ENCODE peak calls at places on chromosomes 13 and 19, in seven cellular contexts. One of them, this sample, is unnamed.

GRCh38 chr13:32585625-32586021 is 629 bp upstream of the PDS5B start:
- DNase-seq in neuronal stem cell: peak; percentile 26
- DNase-seq in mesendoderm: peak; percentile 71
- DNase-seq in H9: peak; percentile 36
- DNase-seq in mesenchymal stem cell: no peak
- DNase-seq in H1: no peak
- DNase-seq in trophoblast cell: no peak
- DNase-seq in this sample: no peak

GRCh38 chr19:39178296-39179006 is 18.3 kb upstream of the NCCRP1 start:
- DNase-seq in neuronal stem cell: no peak
- DNase-seq in mesendoderm: no peak
- DNase-seq in H9: no peak
- DNase-seq in mesenchymal stem cell: no peak
- DNase-seq in H1: no peak
- DNase-seq in trophoblast cell: no peak
- DNase-seq in this sample: no peak

GRCh38 chr19:15644816-15645215 is 4.1 kb downstream of the CYP4F3 start:
- DNase-seq in neuronal stem cell: no peak
- DNase-seq in mesendoderm: no peak
- DNase-seq in H9: no peak
- DNase-seq in mesenchymal stem cell: no peak
- DNase-seq in H1: no peak
- DNase-seq in trophoblast cell: no peak
- DNase-seq in this sample: no peak

GRCh38 chr13:112657850-112658445 is 31.9 kb upstream of the ATP11A start:
- DNase-seq in neuronal stem cell: no peak
- DNase-seq in mesendoderm: peak; percentile 83
- DNase-seq in H9: peak; percentile 33
- DNase-seq in mesenchymal stem cell: peak; percentile 70
- DNase-seq in H1: no peak
- DNase-seq in trophoblast cell: peak; percentile 96
- DNase-seq in this sample: peak; percentile 81

GRCh38 chr19:12996542-12997094 is 1.3 kb downstream of the NFIX start:
- DNase-seq in neuronal stem cell: no peak
- DNase-seq in mesendoderm: peak; percentile 33
- DNase-seq in H9: peak; percentile 59
- DNase-seq in mesenchymal stem cell: no peak
- DNase-seq in H1: no peak
- DNase-seq in trophoblast cell: peak; percentile 10
- DNase-seq in this sample: peak; percentile 22

GRCh38 chr13:40401911-40402776 is 264.3 kb downstream of the FOXO1 start:
- DNase-seq in neuronal stem cell: no peak
- DNase-seq in mesendoderm: peak; percentile 48
- DNase-seq in H9: no peak
- DNase-seq in mesenchymal stem cell: peak; percentile 96
- DNase-seq in H1: no peak
- DNase-seq in trophoblast cell: peak; percentile 87
- DNase-seq in this sample: peak; percentile 92

GRCh38 chr13:27822258-27822872 is 30.1 kb downstream of the GSX1 start:
- DNase-seq in neuronal stem cell: no peak
- DNase-seq in mesendoderm: no peak
- DNase-seq in H9: no peak
- DNase-seq in mesenchymal stem cell: peak; percentile 11
- DNase-seq in H1: no peak
- DNase-seq in trophoblast cell: peak; percentile 13
- DNase-seq in this sample: no peak

GRCh38 chr19:19866599-19867248 is 1.0 kb downstream of the ZNF253 start:
- DNase-seq in neuronal stem cell: peak; percentile 57
- DNase-seq in mesendoderm: peak; percentile 95
- DNase-seq in H9: peak; percentile 86
- DNase-seq in mesenchymal stem cell: peak; percentile 18
- DNase-seq in H1: peak; percentile 53
- DNase-seq in trophoblast cell: peak; percentile 41
- DNase-seq in this sample: no peak

GRCh38 chr13:113140677-113141590 is 17.5 kb upstream of the PROZ start:
- DNase-seq in neuronal stem cell: no peak
- DNase-seq in mesendoderm: no peak
- DNase-seq in H9: peak; percentile 26
- DNase-seq in mesenchymal stem cell: no peak
- DNase-seq in H1: no peak
- DNase-seq in trophoblast cell: no peak
- DNase-seq in this sample: no peak

GRCh38 chr19:29533578-29534544 is 8.1 kb downstream of the VSTM2B start:
- DNase-seq in neuronal stem cell: no peak
- DNase-seq in mesendoderm: no peak
- DNase-seq in H9: peak; percentile 15
- DNase-seq in mesenchymal stem cell: no peak
- DNase-seq in H1: no peak
- DNase-seq in trophoblast cell: no peak
- DNase-seq in this sample: no peak

GRCh38 chr13:25462301-25463125 is 90.7 kb downstream of the ATP8A2 start:
- DNase-seq in neuronal stem cell: no peak
- DNase-seq in mesendoderm: peak; percentile 14
- DNase-seq in H9: no peak
- DNase-seq in mesenchymal stem cell: no peak
- DNase-seq in H1: no peak
- DNase-seq in trophoblast cell: peak; percentile 59
- DNase-seq in this sample: no peak

GRCh38 chr19:29587518-29587986 is 18.5 kb upstream of the POP4 start:
- DNase-seq in neuronal stem cell: no peak
- DNase-seq in mesendoderm: no peak
- DNase-seq in H9: no peak
- DNase-seq in mesenchymal stem cell: peak; percentile 11
- DNase-seq in H1: no peak
- DNase-seq in trophoblast cell: no peak
- DNase-seq in this sample: peak; percentile 38

GRCh38 chr19:51742736-51743288 is 8.9 kb downstream of the FPR1 start:
- DNase-seq in neuronal stem cell: no peak
- DNase-seq in mesendoderm: no peak
- DNase-seq in H9: no peak
- DNase-seq in mesenchymal stem cell: no peak
- DNase-seq in H1: no peak
- DNase-seq in trophoblast cell: peak; percentile 31
- DNase-seq in this sample: no peak

GRCh38 chr13:49042476-49042875 is 66.8 kb downstream of the FNDC3A start:
- DNase-seq in neuronal stem cell: no peak
- DNase-seq in mesendoderm: no peak
- DNase-seq in H9: no peak
- DNase-seq in mesenchymal stem cell: no peak
- DNase-seq in H1: no peak
- DNase-seq in trophoblast cell: no peak
- DNase-seq in this sample: peak; percentile 58

GRCh38 chr19:49896863-49897621 is at the start of gene IL4I1:
- DNase-seq in neuronal stem cell: no peak
- DNase-seq in mesendoderm: no peak
- DNase-seq in H9: no peak
- DNase-seq in mesenchymal stem cell: peak; percentile 42
- DNase-seq in H1: no peak
- DNase-seq in trophoblast cell: peak; percentile 25
- DNase-seq in this sample: peak; percentile 42

GRCh38 chr13:23460309-23460708 is 26.8 kb upstream of the SACS start:
- DNase-seq in neuronal stem cell: no peak
- DNase-seq in mesendoderm: no peak
- DNase-seq in H9: no peak
- DNase-seq in mesenchymal stem cell: no peak
- DNase-seq in H1: no peak
- DNase-seq in trophoblast cell: no peak
- DNase-seq in this sample: no peak

GRCh38 chr13:23461544-23461943 is 28.0 kb upstream of the SACS start:
- DNase-seq in neuronal stem cell: no peak
- DNase-seq in mesendoderm: no peak
- DNase-seq in H9: no peak
- DNase-seq in mesenchymal stem cell: no peak
- DNase-seq in H1: no peak
- DNase-seq in trophoblast cell: no peak
- DNase-seq in this sample: no peak

GRCh38 chr13:23462815-23463559 is 29.5 kb upstream of the SACS start:
- DNase-seq in neuronal stem cell: no peak
- DNase-seq in mesendoderm: peak; percentile 74
- DNase-seq in H9: no peak
- DNase-seq in mesenchymal stem cell: no peak
- DNase-seq in H1: no peak
- DNase-seq in trophoblast cell: peak; percentile 78
- DNase-seq in this sample: peak; percentile 41

GRCh38 chr13:23458972-23459371 is 25.5 kb upstream of the SACS start:
- DNase-seq in neuronal stem cell: no peak
- DNase-seq in mesendoderm: no peak
- DNase-seq in H9: no peak
- DNase-seq in mesenchymal stem cell: no peak
- DNase-seq in H1: no peak
- DNase-seq in trophoblast cell: no peak
- DNase-seq in this sample: no peak

DNA sequence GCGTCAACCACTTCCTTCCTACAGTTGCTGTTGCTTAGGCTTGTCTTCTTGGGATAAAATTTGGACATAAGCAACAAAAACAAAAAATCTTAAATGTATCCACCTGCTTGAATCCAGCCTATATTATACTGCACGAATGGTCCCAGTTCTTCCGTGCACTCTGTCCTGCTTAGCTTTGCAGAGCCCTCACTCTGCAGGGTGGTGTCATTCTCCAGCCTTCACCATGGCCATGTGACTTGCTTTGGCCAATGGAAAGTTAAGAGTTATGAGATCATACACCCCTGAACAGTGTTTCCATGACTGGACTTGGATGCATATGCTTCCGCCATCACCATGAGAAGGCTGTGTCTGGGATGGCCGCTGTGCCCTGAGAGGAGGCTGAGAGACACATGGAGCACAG is 27.4 kb upstream of the SACS start:
- DNase-seq in neuronal stem cell: no peak
- DNase-seq in mesendoderm: no peak
- DNase-seq in H9: no peak
- DNase-seq in mesenchymal stem cell: no peak
- DNase-seq in H1: no peak
- DNase-seq in trophoblast cell: no peak
- DNase-seq in this sample: no peak
- H3K4me2 ChIP-seq in neuronal stem cell: no peak overlapping the region
- H3K4me2 ChIP-seq in mesendoderm: no peak overlapping the region
- H3K4me2 ChIP-seq in H9: no peak overlapping the region
- H3K4me2 ChIP-seq in mesenchymal stem cell: no peak overlapping the region
- H3K4me2 ChIP-seq in H1: no peak overlapping the region
- H3K4me2 ChIP-seq in trophoblast cell: no peak overlapping the region
- H3K4me2 ChIP-seq in this sample: no peak overlapping the region

GRCh38 chr13:53605306-53605705 is 576.7 kb downstream of the OLFM4 start:
- DNase-seq in neuronal stem cell: no peak
- DNase-seq in mesendoderm: no peak
- DNase-seq in H9: no peak
- DNase-seq in mesenchymal stem cell: no peak
- DNase-seq in H1: no peak
- DNase-seq in trophoblast cell: no peak
- DNase-seq in this sample: no peak
- H2BK5ac ChIP-seq in neuronal stem cell: no peak overlapping the region
- H2BK5ac ChIP-seq in mesendoderm: no peak overlapping the region
- H2BK5ac ChIP-seq in H9: no peak overlapping the region
- H2BK5ac ChIP-seq in mesenchymal stem cell: no peak overlapping the region
- H2BK5ac ChIP-seq in H1: no peak overlapping the region
- H2BK5ac ChIP-seq in trophoblast cell: no peak overlapping the region
- H2BK5ac ChIP-seq in this sample: no peak overlapping the region

GRCh38 chr19:17889609-17890214 is 18.0 kb downstream of the SLC5A5 start:
- DNase-seq in neuronal stem cell: peak; percentile 67
- DNase-seq in mesendoderm: peak; percentile 74
- DNase-seq in H9: peak; percentile 77
- DNase-seq in mesenchymal stem cell: peak; percentile 59
- DNase-seq in H1: no peak
- DNase-seq in trophoblast cell: peak; percentile 65
- DNase-seq in this sample: peak; percentile 37

GRCh38 chr19:17888260-17888659 is 16.5 kb downstream of the SLC5A5 start:
- DNase-seq in neuronal stem cell: no peak
- DNase-seq in mesendoderm: no peak
- DNase-seq in H9: no peak
- DNase-seq in mesenchymal stem cell: no peak
- DNase-seq in H1: no peak
- DNase-seq in trophoblast cell: no peak
- DNase-seq in this sample: no peak

GRCh38 chr19:17893766-17894165 is 22.0 kb downstream of the SLC5A5 start:
- DNase-seq in neuronal stem cell: no peak
- DNase-seq in mesendoderm: no peak
- DNase-seq in H9: no peak
- DNase-seq in mesenchymal stem cell: no peak
- DNase-seq in H1: no peak
- DNase-seq in trophoblast cell: no peak
- DNase-seq in this sample: no peak
- H3K4me2 ChIP-seq in neuronal stem cell: no peak overlapping the region
- H3K4me2 ChIP-seq in mesendoderm: no peak overlapping the region
- H3K4me2 ChIP-seq in H9: no peak overlapping the region
- H3K4me2 ChIP-seq in mesenchymal stem cell: no peak overlapping the region
- H3K4me2 ChIP-seq in H1: no peak overlapping the region
- H3K4me2 ChIP-seq in trophoblast cell: no peak overlapping the region
- H3K4me2 ChIP-seq in this sample: no peak overlapping the region

GRCh38 chr13:22496803-22497508 is 683.8 kb upstream of the SGCG start:
- DNase-seq in neuronal stem cell: no peak
- DNase-seq in mesendoderm: no peak
- DNase-seq in H9: no peak
- DNase-seq in mesenchymal stem cell: no peak
- DNase-seq in H1: no peak
- DNase-seq in trophoblast cell: no peak
- DNase-seq in this sample: no peak
- H2BK5ac ChIP-seq in neuronal stem cell: no peak overlapping the region
- H2BK5ac ChIP-seq in mesendoderm: no peak overlapping the region
- H2BK5ac ChIP-seq in H9: no peak overlapping the region
- H2BK5ac ChIP-seq in mesenchymal stem cell: no peak overlapping the region
- H2BK5ac ChIP-seq in H1: no peak overlapping the region
- H2BK5ac ChIP-seq in trophoblast cell: no peak overlapping the region
- H2BK5ac ChIP-seq in this sample: no peak overlapping the region

GRCh38 chr13:20477394-20477793 is 48.3 kb downstream of the CRYL1 start:
- DNase-seq in neuronal stem cell: no peak
- DNase-seq in mesendoderm: no peak
- DNase-seq in H9: no peak
- DNase-seq in mesenchymal stem cell: no peak
- DNase-seq in H1: no peak
- DNase-seq in trophoblast cell: no peak
- DNase-seq in this sample: no peak
- H3K4me2 ChIP-seq in neuronal stem cell: no peak overlapping the region
- H3K4me2 ChIP-seq in mesendoderm: no peak overlapping the region
- H3K4me2 ChIP-seq in H9: no peak overlapping the region
- H3K4me2 ChIP-seq in mesenchymal stem cell: no peak overlapping the region
- H3K4me2 ChIP-seq in H1: no peak overlapping the region
- H3K4me2 ChIP-seq in trophoblast cell: no peak overlapping the region
- H3K4me2 ChIP-seq in this sample: no peak overlapping the region

This sample was measured in IMR-90.